ENCODE peak calls at places on chromosomes 7 and 10, in seven cellular contexts. P, K, C, J, T, Z and G are unnamed samples.

GRCh38 chr7:94396606-94397005 is 1.9 kb downstream of the COL1A2 start:
- DNase-seq in Z (no peak), C (no peak), T (no peak), J (no peak), P (no peak), K (no peak), G (no peak)

GRCh38 chr10:24821986-24822385 is 98.3 kb upstream of the ARHGAP21 start:
- DNase-seq in P (no peak), J (peak; percentile 41), C (peak; percentile 26), Z (no peak), K (peak; percentile 49), T (peak; percentile 63), G (no peak)

GRCh38 chr7:55980266-55980665 is 15.9 kb downstream of the NIPSNAP2 start:
- DNase-seq in T (no peak), C (no peak), Z (no peak), P (no peak), K (no peak), J (no peak), G (no peak)

GRCh38 chr10:29158066-29158465 is 130.8 kb upstream of the LYZL1 start:
- DNase-seq in Z (no peak), K (no peak), T (no peak), P (no peak), C (no peak), J (no peak), G (no peak)

GRCh38 chr10:35606423-35606822 is 1.3 kb downstream of the GJD4 start:
- DNase-seq in P (no peak), T (no peak), K (peak; percentile 57), Z (no peak), C (no peak), J (no peak), G (no peak)

GRCh38 chr7:106891545-106892410 is 26.7 kb downstream of the PIK3CG start:
- DNase-seq in K (no peak), T (no peak), Z (no peak), J (no peak), C (no peak), P (no peak), G (no peak)

GRCh38 chr10:36534471-36535002 is 590.9 kb upstream of the ANKRD30A start:
- DNase-seq in J (no peak), T (peak; percentile 38), C (no peak), Z (no peak), P (no peak), K (peak; percentile 95), G (no peak)

GRCh38 chr7:42315631-42316030 is 78.6 kb upstream of the GLI3 start:
- DNase-seq in P (no peak), C (no peak), T (no peak), J (no peak), Z (no peak), K (peak; percentile 1), G (no peak)

GRCh38 chr10:127894146-127894545 is 1.4 kb upstream of the CLRN3 start:
- DNase-seq in T (no peak), C (no peak), P (no peak), J (no peak), K (no peak), Z (no peak), G (no peak)

GRCh38 chr7:47648301-47648900 is 66.5 kb upstream of the TNS3 start:
- DNase-seq in Z (no peak), C (no peak), J (no peak), P (no peak), K (peak; percentile 85), T (no peak), G (no peak)

GRCh38 chr7:3243680-3244079 is 57.4 kb upstream of the SDK1 start:
- DNase-seq in C (no peak), K (no peak), T (no peak), Z (no peak), J (no peak), P (no peak), G (no peak)

GRCh38 chr7:16114633-16115032 is 306.7 kb downstream of the CRPPA start:
- DNase-seq in T (peak; percentile 17), C (no peak), Z (no peak), K (peak; percentile 59), P (no peak), J (no peak), G (no peak)

GRCh38 chr7:7719235-7719634 is 828 bp upstream of the RPA3 start:
- DNase-seq in K (peak; percentile 99), J (peak; percentile 50), C (peak; percentile 82), T (peak; percentile 69), Z (no peak), P (peak; percentile 33), G (no peak)

GRCh38 chr10:71265201-71265575 is 52.8 kb downstream of the UNC5B start:
- DNase-seq in P (no peak), J (no peak), Z (no peak), T (no peak), C (no peak), K (no peak), G (no peak)

GRCh38 chr10:71262817-71263216 is 50.4 kb downstream of the UNC5B start:
- DNase-seq in K (no peak), Z (no peak), C (no peak), J (no peak), T (no peak), P (no peak), G (no peak)

GRCh38 chr10:71263376-71263775 is 51.0 kb downstream of the UNC5B start:
- DNase-seq in C (no peak), J (peak; percentile 72), P (no peak), T (no peak), K (no peak), Z (peak; percentile 55), G (no peak)

GRCh38 chr10:71265618-71266146 is 53.3 kb downstream of the UNC5B start:
- DNase-seq in P (no peak), C (no peak), K (no peak), T (no peak), J (no peak), Z (no peak), G (no peak)

DNA sequence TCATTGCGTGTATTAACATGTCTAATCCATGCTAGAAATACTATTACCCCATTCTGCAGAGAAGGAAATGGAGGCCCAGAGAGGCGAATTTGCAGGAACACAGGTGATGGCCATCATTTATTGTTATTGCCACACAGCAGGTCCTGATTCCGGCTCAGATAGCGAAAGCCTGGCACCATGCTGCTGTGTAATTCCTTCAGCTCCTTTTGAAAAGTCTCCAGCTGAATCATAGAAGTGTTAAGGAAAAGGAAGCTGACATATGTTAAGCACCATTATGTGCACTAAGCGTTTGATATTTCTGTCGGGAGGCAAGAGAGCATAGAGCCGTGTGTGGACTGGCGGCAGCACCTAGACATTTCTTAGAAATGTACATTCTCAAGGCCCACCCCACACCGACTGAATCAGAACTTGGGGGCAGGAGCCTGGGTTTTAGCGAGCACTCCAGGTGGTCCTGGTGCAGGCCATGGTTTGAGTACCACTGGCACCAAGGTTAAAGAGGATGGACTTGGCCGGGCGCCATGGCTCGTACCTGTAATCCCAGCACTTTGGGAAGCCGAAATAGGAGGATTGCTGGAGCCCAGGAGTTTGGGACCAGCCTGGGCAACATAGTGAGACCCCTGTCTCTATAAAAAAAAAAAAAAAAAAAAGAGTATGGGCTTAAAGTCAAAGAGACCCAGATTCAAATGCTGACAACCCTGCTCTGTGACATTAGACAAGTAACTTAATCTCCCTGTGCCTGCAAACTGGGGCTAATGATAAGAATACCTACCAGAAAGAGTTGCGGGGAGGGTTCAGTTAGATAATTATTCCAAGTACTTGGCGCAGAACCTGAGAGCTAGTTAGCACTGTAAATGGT is 52.2 kb downstream of the UNC5B start:
- DNase-seq in T (no peak), J (no peak), Z (no peak), C (peak; percentile 43), K (peak; percentile 19), P (no peak), G (no peak)
- H3K4me1 ChIP-seq in T (peaks cover 6% of the 10 kb centered on the region), J (peaks cover 7% of the 10 kb centered on the region), Z (peaks cover 100% of the 10 kb centered on the region), C (peaks cover 66% of the 10 kb centered on the region), K (peaks cover 35% of the 10 kb centered on the region), P (peaks cover 13% of the 10 kb centered on the region), G (peaks cover 26% of the 10 kb centered on the region)

DNA sequence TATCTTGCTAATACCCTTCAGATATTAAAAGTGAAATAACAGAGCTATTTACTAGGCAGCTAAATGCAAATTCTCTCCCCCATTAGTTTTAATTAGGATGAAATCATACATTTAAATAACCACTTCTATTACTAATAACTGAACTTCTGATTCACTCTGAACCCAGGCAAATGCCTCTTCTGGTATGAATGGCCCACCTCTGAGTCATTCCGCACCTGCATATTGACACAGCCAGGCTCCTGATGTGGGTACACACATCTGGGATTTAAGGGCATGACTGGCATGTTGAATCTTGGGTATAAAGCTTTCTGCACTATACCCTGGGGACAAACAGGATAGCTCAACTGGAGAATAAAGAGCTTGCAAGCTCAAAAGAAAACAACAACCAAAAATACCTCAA is 140.9 kb downstream of the AUTS2 start:
- DNase-seq in J (no peak), K (no peak), Z (no peak), C (no peak), T (no peak), P (no peak), G (no peak)
- H3K4me3 ChIP-seq in J (no peak overlapping the region), K (no peak overlapping the region), Z (no peak overlapping the region), C (no peak overlapping the region), T (no peak overlapping the region), P (no peak overlapping the region), G (no peak overlapping the region)

DNA sequence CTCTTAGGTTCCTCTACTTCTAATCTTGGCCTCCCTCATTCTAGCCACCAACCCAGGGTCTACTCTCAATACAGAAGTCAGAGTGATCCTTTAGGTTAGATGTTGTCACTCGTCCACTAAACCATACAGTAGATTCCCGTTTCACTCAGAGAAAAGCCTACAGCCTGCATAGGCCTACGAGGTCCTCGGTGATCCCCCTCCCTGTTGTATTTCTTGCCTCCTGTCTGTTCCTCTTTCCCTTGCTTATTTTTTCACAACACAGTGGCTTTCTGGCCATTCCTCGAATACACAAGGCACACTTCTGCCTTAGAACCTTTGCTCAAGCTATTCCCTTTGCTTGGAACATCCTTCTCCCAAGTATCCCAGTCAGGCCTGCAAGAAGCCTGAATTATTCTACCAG is 183.0 kb upstream of the PRSS1 start:
- DNase-seq in Z (no peak), J (no peak), K (no peak), P (no peak), T (no peak), C (no peak), G (no peak)
- H3K4me1 ChIP-seq in Z (no peaks in the 10 kb centered on the region), J (no peaks in the 10 kb centered on the region), K (peaks cover 26% of the 10 kb centered on the region), P (no peaks in the 10 kb centered on the region), T (no peaks in the 10 kb centered on the region), C (no peaks in the 10 kb centered on the region), G (no peaks in the 10 kb centered on the region)

DNA sequence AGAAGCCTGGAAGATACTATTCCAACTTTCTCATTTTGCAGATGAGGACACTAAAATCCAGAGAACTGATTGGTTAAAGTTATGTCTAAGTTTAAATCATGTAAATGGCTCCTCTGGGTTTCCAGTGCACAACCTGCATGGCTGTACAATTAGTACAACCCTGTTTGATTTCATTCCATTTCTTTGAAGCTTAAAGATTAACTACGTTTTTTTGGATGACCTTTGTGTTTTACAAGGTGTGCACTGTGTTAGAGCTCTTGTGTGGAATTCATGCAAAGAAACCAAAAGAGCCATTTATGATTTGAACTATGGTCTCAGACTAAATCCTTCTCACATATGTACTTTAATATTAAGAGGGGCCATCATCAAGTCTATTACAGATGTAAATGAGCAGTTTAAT is 149.5 kb downstream of the TMEM168 start:
- DNase-seq in Z (no peak), K (no peak), T (no peak), C (no peak), P (no peak), J (no peak), G (no peak)
- H3K4me3 ChIP-seq in Z (no peak overlapping the region), K (no peak overlapping the region), T (no peak overlapping the region), C (no peak overlapping the region), P (no peak overlapping the region), J (no peak overlapping the region), G (no peak overlapping the region)